ENCODE peak calls at places on chromosomes 12 and 14, in seven cellular contexts. V is glomerular endothelial cell; A is iPS DF 6.9; O is effector memory CD4-positive, alpha-beta T cell; U is uterus; F is fibroblast of pulmonary artery; J is NAMALWA. M is an unnamed sample.

GRCh38 chr12:54222609-54223008 is 33.8 kb upstream of the SMUG1 start:
- DNase-seq in V (no peak), J (no peak), O (no peak), U (no peak), A (no peak), F (peak), M (no peak)

GRCh38 chr14:60090864-60091519 is 731 bp upstream of the PCNX4 start:
- DNase-seq in U (peak), F (peak), V (peak), J (peak), A (no peak), O (no peak), M (peak)

GRCh38 chr12:62654558-62655241 is 188.1 kb downstream of the MON2 start:
- DNase-seq in F (no peak), V (no peak), A (no peak), O (no peak), U (no peak), J (no peak), M (no peak)

GRCh38 chr14:104461676-104462443 is 117.7 kb upstream of the C14orf180 start:
- DNase-seq in V (no peak), O (no peak), A (no peak), J (no peak), U (no peak), F (no peak), M (no peak)

GRCh38 chr12:43289412-43289811 is 262.6 kb downstream of the ADAMTS20 start:
- DNase-seq in A (no peak), F (peak), O (no peak), J (no peak), U (peak), V (no peak), M (no peak)

GRCh38 chr12:98002887-98003493 is 512.4 kb upstream of the TMPO start:
- DNase-seq in J (peak), F (peak), V (peak), O (no peak), A (peak), U (no peak), M (peak)

GRCh38 chr12:82468563-82468962 is 110.2 kb downstream of the METTL25 start:
- DNase-seq in A (no peak), O (no peak), V (no peak), J (no peak), F (no peak), U (no peak), M (no peak)

GRCh38 chr12:25734529-25735180 is 181.6 kb upstream of the LMNTD1 start:
- DNase-seq in F (no peak), V (no peak), O (no peak), U (no peak), A (no peak), J (peak), M (no peak)

GRCh38 chr14:76024211-76024907 is 38.8 kb downstream of the IFT43 start:
- DNase-seq in A (no peak), F (no peak), U (no peak), J (no peak), V (no peak), O (no peak), M (no peak)

GRCh38 chr14:100294963-100295330 is 11.3 kb downstream of the SLC25A29 start:
- DNase-seq in J (no peak), U (peak), O (no peak), A (no peak), F (no peak), V (no peak), M (no peak)

GRCh38 chr14:59918824-59919581 is 941 bp upstream of the LRRC9 start:
- DNase-seq in J (peak), O (no peak), U (no peak), A (no peak), V (no peak), F (peak), M (peak)

GRCh38 chr14:103624860-103625259 is 4.2 kb upstream of the KLC1 start:
- DNase-seq in F (peak), J (no peak), A (no peak), V (no peak), U (peak), O (no peak), M (peak)

GRCh38 chr12:120252071-120252906 is 13.2 kb downstream of the PXN start:
- DNase-seq in F (no peak), O (peak), A (no peak), U (no peak), V (no peak), J (no peak), M (no peak)

M was measured in prostate gland.